ENCODE peak calls at places on chromosome 9, in five cellular contexts. Y, U, Q, T and N are unnamed samples.

GRCh38 chr9:4640027-4640426 is 22.1 kb upstream of the PLPP6 start:
- DNase-seq in U (no peak), T (no peak), Y (no peak), Q (no peak), N (no peak)

GRCh38 chr9:101566904-101567724 is 27.7 kb downstream of the PPP3R2 start:
- DNase-seq in Y (no peak), Q (no peak), U (no peak), T (no peak), N (no peak)

GRCh38 chr9:76215066-76215465 is 179.2 kb downstream of the RFK start:
- DNase-seq in T (no peak), Q (no peak), Y (no peak), U (no peak), N (peak)

GRCh38 chr9:111356567-111357244 is 26.7 kb upstream of the OR2K2 start:
- DNase-seq in Q (no peak), U (no peak), T (no peak), Y (no peak), N (peak)

GRCh38 chr9:114570742-114571141 is 16.8 kb upstream of the ATP6V1G1 start:
- DNase-seq in T (no peak), Y (no peak), U (no peak), Q (no peak), N (no peak)

GRCh38 chr9:8724284-8725018 is 924.9 kb upstream of the DMAC1 start:
- DNase-seq in T (no peak), Y (no peak), Q (no peak), U (no peak), N (no peak)

GRCh38 chr9:33782395-33783152 is 12.8 kb upstream of the PRSS3 start:
- DNase-seq in Q (no peak), Y (no peak), U (no peak), T (no peak), N (no peak)

GRCh38 chr9:37715260-37715659 is 38.3 kb upstream of the TRMT10B start:
- DNase-seq in Q (no peak), U (no peak), T (no peak), Y (no peak), N (no peak)

GRCh38 chr9:28999057-28999456 is 1425.8 kb upstream of the C9orf72 start:
- DNase-seq in Y (no peak), U (no peak), T (no peak), Q (no peak), N (no peak)

GRCh38 chr9:99823392-99824377 is 2.0 kb downstream of the NR4A3 start:
- DNase-seq in Q (peak), U (peak), T (peak), Y (peak), N (peak)

GRCh38 chr9:95373069-95373681 is 55.7 kb upstream of the FANCC start:
- DNase-seq in Q (no peak), U (peak), Y (no peak), T (no peak), N (no peak)

GRCh38 chr9:129640086-129640870 is 1.7 kb downstream of the ASB6 start:
- DNase-seq in Y (no peak), T (no peak), Q (no peak), U (peak), N (no peak)

GRCh38 chr9:110777201-110777842 is 108.7 kb downstream of the MUSK start:
- DNase-seq in Q (no peak), Y (peak), U (no peak), T (no peak), N (no peak)

GRCh38 chr9:88060746-88061145 is 77.5 kb downstream of the SPATA31C2 start:
- DNase-seq in Q (no peak), Y (no peak), U (no peak), T (no peak), N (no peak)

GRCh38 chr9:4024281-4024680 is 275.6 kb downstream of the GLIS3 start:
- DNase-seq in Q (no peak), T (no peak), Y (no peak), U (no peak), N (no peak)

GRCh38 chr9:131012396-131012917 is 3.5 kb downstream of the LAMC3 start:
- DNase-seq in Q (no peak), T (no peak), Y (no peak), U (no peak), N (no peak)